ENCODE peak calls at places on chromosomes 11 and 22, in seven cellular contexts. M, E, S, B, I, G and L are unnamed samples.

GRCh38 chr11:65884716-65885092 is 3.6 kb downstream of the FIBP start:
- DNase-seq in B (peak; percentile 86), I (peak; percentile 65), M (peak; percentile 80), G (peak; percentile 52), E (peak; percentile 77), S (no peak), L (peak; percentile 91)

GRCh38 chr11:32334822-32335221 is 100.5 kb downstream of the WT1 start:
- DNase-seq in I (no peak), B (no peak), S (no peak), G (no peak), M (peak; percentile 3), E (no peak), L (no peak)

GRCh38 chr22:26550498-26551033 is 38.3 kb upstream of the TFIP11 start:
- DNase-seq in S (no peak), I (peak; percentile 98), G (no peak), E (no peak), M (no peak), B (no peak), L (no peak)

GRCh38 chr11:70089631-70090030 is 11.5 kb downstream of the ANO1 start:
- DNase-seq in B (no peak), G (no peak), M (no peak), E (no peak), I (no peak), S (no peak), L (no peak)

GRCh38 chr11:11973361-11973800 is 35.0 kb downstream of the DKK3 start:
- DNase-seq in G (no peak), I (peak; percentile 72), E (no peak), B (no peak), M (no peak), S (peak; percentile 91), L (no peak)

GRCh38 chr22:19988965-19989724 is 27.5 kb downstream of the ARVCF start:
- DNase-seq in E (no peak), G (no peak), S (no peak), I (no peak), M (no peak), B (no peak), L (no peak)

GRCh38 chr11:47642099-47642855 is at the start of gene MTCH2:
- DNase-seq in S (peak; percentile 97), I (peak; percentile 97), G (peak; percentile 96), B (peak; percentile 97), E (peak; percentile 96), M (peak; percentile 95), L (peak; percentile 100)

GRCh38 chr11:11037162-11037732 is 179.4 kb upstream of the ZBED5 start:
- DNase-seq in I (no peak), M (no peak), G (no peak), S (no peak), B (no peak), E (no peak), L (no peak)

GRCh38 chr22:43995798-43996169 is 28.3 kb upstream of the PARVB start:
- DNase-seq in G (no peak), B (no peak), I (no peak), M (no peak), S (no peak), E (no peak), L (no peak)

GRCh38 chr22:40951795-40952602 is 821 bp downstream of the RBX1 start:
- DNase-seq in B (no peak), E (no peak), M (no peak), I (peak; percentile 15), G (no peak), S (no peak), L (no peak)

GRCh38 chr22:29269731-29270474 is 1.8 kb downstream of the EWSR1 start:
- DNase-seq in G (no peak), B (no peak), S (no peak), M (no peak), E (no peak), I (peak; percentile 12), L (no peak)